ENCODE peak calls at places on chromosomes 13 and 19, in eight cellular contexts. J, F, I, P, H, W, C and Z are unnamed samples.

GRCh38 chr13:85575110-85575509 is 224.1 kb downstream of the SLITRK6 start:
- DNase-seq in P (no peak), C (no peak), F (no peak), J (no peak), I (no peak), W (no peak), H (no peak), Z (no peak)

GRCh38 chr19:13398780-13399726 is 107.2 kb downstream of the CACNA1A start:
- DNase-seq in F (no peak), P (peak), C (peak), I (peak), W (no peak), H (peak), J (peak), Z (no peak)

GRCh38 chr13:85500716-85501256 is 298.4 kb downstream of the SLITRK6 start:
- DNase-seq in J (no peak), F (no peak), C (no peak), W (no peak), P (no peak), I (no peak), H (no peak), Z (no peak)

GRCh38 chr19:33293255-33294057 is 8.9 kb downstream of the CEBPA start:
- DNase-seq in C (peak), J (peak), F (no peak), W (no peak), P (no peak), H (no peak), I (no peak), Z (no peak)

GRCh38 chr13:66635526-66635925 is 594.6 kb downstream of the PCDH9 start:
- DNase-seq in P (no peak), I (peak), J (no peak), C (no peak), F (no peak), W (no peak), H (no peak), Z (no peak)

GRCh38 chr19:48965806-48966540 is 864 bp downstream of the FTL start:
- DNase-seq in C (peak), P (peak), J (peak), F (peak), I (peak), W (no peak), H (peak), Z (peak)

GRCh38 chr19:31449379-31449778 is 100.1 kb upstream of the TSHZ3 start:
- DNase-seq in J (no peak), P (no peak), F (no peak), C (no peak), H (no peak), I (no peak), W (no peak), Z (no peak)

GRCh38 chr19:45352471-45352870 is 11.9 kb downstream of the KLC3 start:
- DNase-seq in P (no peak), F (no peak), J (no peak), I (no peak), C (no peak), W (no peak), H (no peak), Z (no peak)

GRCh38 chr19:13830761-13831481 is 35.7 kb downstream of the ZSWIM4 start:
- DNase-seq in P (no peak), C (peak), H (no peak), I (no peak), F (no peak), W (no peak), J (no peak), Z (no peak)

GRCh38 chr13:77300176-77301141 is 26.4 kb downstream of the MYCBP2 start:
- DNase-seq in I (peak), H (peak), C (peak), W (no peak), J (no peak), P (no peak), F (no peak), Z (no peak)

GRCh38 chr19:17005000-17005399 is 21.6 kb downstream of the CPAMD8 start:
- DNase-seq in W (no peak), C (peak), H (no peak), P (no peak), F (no peak), I (no peak), J (no peak), Z (no peak)

GRCh38 chr19:10858204-10858828 is 10.1 kb downstream of the C19orf38 start:
- DNase-seq in P (no peak), J (no peak), C (peak), I (peak), W (no peak), H (no peak), F (no peak), Z (no peak)

GRCh38 chr19:15836595-15837398 is 21.3 kb upstream of the OR10H1 start:
- DNase-seq in W (peak), P (peak), H (peak), C (peak), F (peak), J (peak), I (peak), Z (peak)

GRCh38 chr19:39369200-39369599 is 21.7 kb downstream of the PAF1 start:
- DNase-seq in J (no peak), H (no peak), W (no peak), F (no peak), C (no peak), I (no peak), P (no peak), Z (no peak)
- TF ChIP-seq POLR2A in J (no peak), H (no peak), W (no peak), F (no peak), C (no peak), I (no peak), P (no peak), Z (no peak)

DNA sequence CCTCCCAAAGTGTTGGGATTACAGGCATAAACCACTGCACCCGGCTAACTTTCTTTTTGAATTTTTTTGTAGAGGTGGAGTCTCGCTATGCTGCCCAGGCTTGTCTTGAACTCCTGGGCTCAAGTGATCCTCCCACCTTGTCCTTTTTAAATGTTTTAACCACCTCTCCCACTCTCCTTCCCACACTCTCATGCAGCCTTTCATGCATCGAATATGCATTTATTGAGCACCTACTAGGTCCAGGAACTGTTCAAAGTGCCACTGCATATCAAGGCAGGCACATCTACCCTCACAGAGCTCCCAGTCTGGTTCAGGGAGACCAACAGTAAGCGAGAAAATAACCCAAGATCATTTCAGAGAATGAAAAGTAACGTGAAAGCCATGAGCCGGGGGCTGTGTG is 1.2 kb downstream of the TICAM1 start:
- DNase-seq in I (no peak), P (no peak), F (no peak), W (no peak), H (no peak), C (no peak), J (no peak), Z (no peak)
- TF ChIP-seq POLR2A in I (no peak), P (no peak), F (no peak), W (no peak), H (no peak), C (no peak), J (no peak), Z (no peak)

GRCh38 chr19:50724522-50725217 is 1.5 kb downstream of the CLEC11A start:
- DNase-seq in J (peak), W (peak), P (peak), I (peak), H (peak), F (peak), C (peak), Z (peak)
- TF ChIP-seq POLR2A in J (no peak), W (peak), P (peak), I (peak), H (peak), F (no peak), C (peak), Z (no peak)

GRCh38 chr13:58949646-58950045 is 1214.1 kb downstream of the DIAPH3 start:
- DNase-seq in F (no peak), I (no peak), P (no peak), J (no peak), W (no peak), H (no peak), C (peak), Z (no peak)

GRCh38 chr13:58955546-58956385 is 1208.0 kb downstream of the DIAPH3 start:
- DNase-seq in J (no peak), I (no peak), H (no peak), P (no peak), C (no peak), W (no peak), F (no peak), Z (no peak)

GRCh38 chr13:58950911-58951310 is 1212.8 kb downstream of the DIAPH3 start:
- DNase-seq in W (no peak), J (no peak), P (no peak), F (no peak), I (no peak), H (no peak), C (no peak), Z (no peak)

GRCh38 chr13:58953638-58954037 is 1210.1 kb downstream of the DIAPH3 start:
- DNase-seq in P (no peak), J (no peak), W (no peak), I (no peak), C (peak), H (no peak), F (no peak), Z (no peak)
- TF ChIP-seq POLR2A in P (no peak), J (no peak), W (no peak), I (no peak), C (no peak), H (no peak), F (no peak), Z (no peak)

GRCh38 chr19:50358483-50359431 is 6.7 kb downstream of the NAPSA start:
- DNase-seq in P (no peak), W (peak), F (peak), I (peak), C (no peak), H (peak), J (peak), Z (no peak)
- TF ChIP-seq POLR2A in P (no peak), W (peak), F (no peak), I (peak), C (no peak), H (peak), J (no peak), Z (no peak)

DNA sequence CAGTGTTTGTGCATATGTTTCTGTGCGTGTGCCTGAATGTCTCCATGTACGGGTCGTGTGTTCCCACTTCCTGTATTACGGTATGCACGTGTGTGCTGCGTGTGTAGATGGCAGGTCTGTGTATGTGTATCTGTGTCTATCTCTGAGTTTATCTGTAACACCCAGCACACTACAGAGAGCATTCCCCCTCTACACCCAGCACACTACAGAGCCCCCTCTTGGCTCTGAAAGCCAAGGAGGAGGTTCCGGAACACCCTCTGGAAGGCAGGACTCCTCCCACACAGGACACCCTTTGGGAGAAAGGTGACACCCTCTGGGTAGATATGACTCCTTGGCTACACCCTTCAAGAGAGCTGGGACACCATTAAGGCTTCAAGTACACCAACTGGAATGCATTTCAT is 2.1 kb upstream of the ERFL start:
- DNase-seq in J (no peak), W (no peak), I (no peak), H (no peak), F (no peak), C (no peak), P (no peak), Z (no peak)
- TF ChIP-seq POLR2A in J (no peak), W (no peak), I (no peak), H (no peak), F (no peak), C (no peak), P (no peak), Z (no peak)